ENCODE peak calls at places on chromosome 18, in five cellular contexts. One of them, this sample, is unnamed.

GRCh38 chr18:30486856-30487255 is 555.7 kb downstream of the DSC3 start:
- DNase-seq in HuH-7.5: no peak
- DNase-seq in midbrain: no peak
- DNase-seq in NB4: no peak
- DNase-seq in stimulated activated CD8-positive, alpha-beta memory T cell treated with anti-CD3 and anti-CD28 coated beads, Interleukin-7, amount 100 ng/mL, for 24 hours: no peak
- DNase-seq in this sample: no peak

GRCh38 chr18:55114856-55115255 is 155.6 kb upstream of the CCDC68 start:
- DNase-seq in HuH-7.5: no peak
- DNase-seq in midbrain: no peak
- DNase-seq in NB4: no peak
- DNase-seq in stimulated activated CD8-positive, alpha-beta memory T cell treated with anti-CD3 and anti-CD28 coated beads, Interleukin-7, amount 100 ng/mL, for 24 hours: no peak
- DNase-seq in this sample: no peak

GRCh38 chr18:10916387-10916786 is 233.0 kb downstream of the PIEZO2 start:
- DNase-seq in HuH-7.5: no peak
- DNase-seq in midbrain: no peak
- DNase-seq in NB4: no peak
- DNase-seq in stimulated activated CD8-positive, alpha-beta memory T cell treated with anti-CD3 and anti-CD28 coated beads, Interleukin-7, amount 100 ng/mL, for 24 hours: no peak
- DNase-seq in this sample: no peak

GRCh38 chr18:8794133-8794986 is 89.0 kb downstream of the MTCL1 start:
- DNase-seq in HuH-7.5: no peak
- DNase-seq in midbrain: no peak
- DNase-seq in NB4: no peak
- DNase-seq in stimulated activated CD8-positive, alpha-beta memory T cell treated with anti-CD3 and anti-CD28 coated beads, Interleukin-7, amount 100 ng/mL, for 24 hours: no peak
- DNase-seq in this sample: no peak

GRCh38 chr18:36947820-36948348 is 119.0 kb downstream of the KIAA1328 start:
- DNase-seq in HuH-7.5: no peak
- DNase-seq in midbrain: no peak
- DNase-seq in NB4: no peak
- DNase-seq in stimulated activated CD8-positive, alpha-beta memory T cell treated with anti-CD3 and anti-CD28 coated beads, Interleukin-7, amount 100 ng/mL, for 24 hours: no peak
- DNase-seq in this sample: no peak

GRCh38 chr18:50158866-50159653 is 35.9 kb downstream of the MYO5B start:
- DNase-seq in HuH-7.5: peak
- DNase-seq in midbrain: no peak
- DNase-seq in NB4: no peak
- DNase-seq in stimulated activated CD8-positive, alpha-beta memory T cell treated with anti-CD3 and anti-CD28 coated beads, Interleukin-7, amount 100 ng/mL, for 24 hours: no peak
- DNase-seq in this sample: no peak

GRCh38 chr18:754666-755065 is 42.2 kb upstream of the ENOSF1 start:
- DNase-seq in HuH-7.5: no peak
- DNase-seq in midbrain: no peak
- DNase-seq in NB4: no peak
- DNase-seq in stimulated activated CD8-positive, alpha-beta memory T cell treated with anti-CD3 and anti-CD28 coated beads, Interleukin-7, amount 100 ng/mL, for 24 hours: no peak
- DNase-seq in this sample: no peak

GRCh38 chr18:5721924-5722323 is 173.4 kb downstream of the TMEM200C start:
- DNase-seq in HuH-7.5: no peak
- DNase-seq in midbrain: no peak
- DNase-seq in NB4: no peak
- DNase-seq in stimulated activated CD8-positive, alpha-beta memory T cell treated with anti-CD3 and anti-CD28 coated beads, Interleukin-7, amount 100 ng/mL, for 24 hours: no peak
- DNase-seq in this sample: no peak

GRCh38 chr18:35971661-35972196 is 750 bp upstream of the RMP24 start:
- DNase-seq in HuH-7.5: no peak
- DNase-seq in midbrain: peak
- DNase-seq in NB4: no peak
- DNase-seq in stimulated activated CD8-positive, alpha-beta memory T cell treated with anti-CD3 and anti-CD28 coated beads, Interleukin-7, amount 100 ng/mL, for 24 hours: no peak
- DNase-seq in this sample: no peak

GRCh38 chr18:79795446-79795845 is 2.3 kb upstream of the KCNG2 start:
- DNase-seq in HuH-7.5: no peak
- DNase-seq in midbrain: no peak
- DNase-seq in NB4: no peak
- DNase-seq in stimulated activated CD8-positive, alpha-beta memory T cell treated with anti-CD3 and anti-CD28 coated beads, Interleukin-7, amount 100 ng/mL, for 24 hours: no peak
- DNase-seq in this sample: no peak

GRCh38 chr18:22767653-22768052 is 165.5 kb upstream of the RBBP8 start:
- DNase-seq in HuH-7.5: no peak
- DNase-seq in midbrain: no peak
- DNase-seq in NB4: no peak
- DNase-seq in stimulated activated CD8-positive, alpha-beta memory T cell treated with anti-CD3 and anti-CD28 coated beads, Interleukin-7, amount 100 ng/mL, for 24 hours: no peak
- DNase-seq in this sample: no peak

GRCh38 chr18:24432618-24433017 is 6.1 kb downstream of the IMPACT start:
- DNase-seq in HuH-7.5: no peak
- DNase-seq in midbrain: no peak
- DNase-seq in NB4: peak
- DNase-seq in stimulated activated CD8-positive, alpha-beta memory T cell treated with anti-CD3 and anti-CD28 coated beads, Interleukin-7, amount 100 ng/mL, for 24 hours: no peak
- DNase-seq in this sample: no peak

GRCh38 chr18:5393779-5394178 is 98.3 kb upstream of the ZBTB14 start:
- DNase-seq in HuH-7.5: no peak
- DNase-seq in midbrain: no peak
- DNase-seq in NB4: no peak
- DNase-seq in stimulated activated CD8-positive, alpha-beta memory T cell treated with anti-CD3 and anti-CD28 coated beads, Interleukin-7, amount 100 ng/mL, for 24 hours: no peak
- DNase-seq in this sample: no peak

GRCh38 chr18:48672671-48673340 is 134.0 kb downstream of the CTIF start:
- DNase-seq in HuH-7.5: no peak
- DNase-seq in midbrain: no peak
- DNase-seq in NB4: no peak
- DNase-seq in stimulated activated CD8-positive, alpha-beta memory T cell treated with anti-CD3 and anti-CD28 coated beads, Interleukin-7, amount 100 ng/mL, for 24 hours: no peak
- DNase-seq in this sample: no peak

GRCh38 chr18:48376406-48376805 is 32.8 kb downstream of the ZBTB7C start:
- DNase-seq in HuH-7.5: no peak
- DNase-seq in midbrain: no peak
- DNase-seq in NB4: no peak
- DNase-seq in stimulated activated CD8-positive, alpha-beta memory T cell treated with anti-CD3 and anti-CD28 coated beads, Interleukin-7, amount 100 ng/mL, for 24 hours: no peak
- DNase-seq in this sample: no peak

GRCh38 chr18:77046994-77047393 is 85.6 kb downstream of the MBP start:
- DNase-seq in HuH-7.5: no peak
- DNase-seq in midbrain: no peak
- DNase-seq in NB4: no peak
- DNase-seq in stimulated activated CD8-positive, alpha-beta memory T cell treated with anti-CD3 and anti-CD28 coated beads, Interleukin-7, amount 100 ng/mL, for 24 hours: no peak
- DNase-seq in this sample: no peak

GRCh38 chr18:55338955-55339662 is 248.9 kb downstream of the TCF4 start:
- DNase-seq in HuH-7.5: no peak
- DNase-seq in midbrain: no peak
- DNase-seq in NB4: peak
- DNase-seq in stimulated activated CD8-positive, alpha-beta memory T cell treated with anti-CD3 and anti-CD28 coated beads, Interleukin-7, amount 100 ng/mL, for 24 hours: no peak
- DNase-seq in this sample: no peak

GRCh38 chr18:55998071-55998522 is 410.1 kb upstream of the TCF4 start:
- DNase-seq in HuH-7.5: peak
- DNase-seq in midbrain: peak
- DNase-seq in NB4: no peak
- DNase-seq in stimulated activated CD8-positive, alpha-beta memory T cell treated with anti-CD3 and anti-CD28 coated beads, Interleukin-7, amount 100 ng/mL, for 24 hours: no peak
- DNase-seq in this sample: no peak

GRCh38 chr18:22470511-22471181 is 52.9 kb upstream of the CTAGE1 start:
- DNase-seq in HuH-7.5: no peak
- DNase-seq in midbrain: no peak
- DNase-seq in NB4: no peak
- DNase-seq in stimulated activated CD8-positive, alpha-beta memory T cell treated with anti-CD3 and anti-CD28 coated beads, Interleukin-7, amount 100 ng/mL, for 24 hours: no peak
- DNase-seq in this sample: no peak

GRCh38 chr18:48928787-48929186 is 22.0 kb downstream of the SMAD7 start:
- DNase-seq in HuH-7.5: no peak
- DNase-seq in midbrain: peak
- DNase-seq in NB4: peak
- DNase-seq in stimulated activated CD8-positive, alpha-beta memory T cell treated with anti-CD3 and anti-CD28 coated beads, Interleukin-7, amount 100 ng/mL, for 24 hours: peak
- DNase-seq in this sample: peak

GRCh38 chr18:80068571-80069272 is 34.5 kb downstream of the RBFA start:
- DNase-seq in HuH-7.5: no peak
- DNase-seq in midbrain: no peak
- DNase-seq in NB4: no peak
- DNase-seq in stimulated activated CD8-positive, alpha-beta memory T cell treated with anti-CD3 and anti-CD28 coated beads, Interleukin-7, amount 100 ng/mL, for 24 hours: no peak
- DNase-seq in this sample: no peak

GRCh38 chr18:74508821-74509225 is 12.7 kb downstream of the CNDP2 start:
- DNase-seq in HuH-7.5: no peak
- DNase-seq in midbrain: no peak
- DNase-seq in NB4: no peak
- DNase-seq in stimulated activated CD8-positive, alpha-beta memory T cell treated with anti-CD3 and anti-CD28 coated beads, Interleukin-7, amount 100 ng/mL, for 24 hours: no peak
- DNase-seq in this sample: no peak

GRCh38 chr18:23626451-23627279 is 36.0 kb downstream of the ANKRD29 start:
- DNase-seq in HuH-7.5: no peak
- DNase-seq in midbrain: no peak
- DNase-seq in NB4: no peak
- DNase-seq in stimulated activated CD8-positive, alpha-beta memory T cell treated with anti-CD3 and anti-CD28 coated beads, Interleukin-7, amount 100 ng/mL, for 24 hours: no peak
- DNase-seq in this sample: no peak

GRCh38 chr18:22710628-22711380 is 222.3 kb upstream of the RBBP8 start:
- DNase-seq in HuH-7.5: peak
- DNase-seq in midbrain: no peak
- DNase-seq in NB4: no peak
- DNase-seq in stimulated activated CD8-positive, alpha-beta memory T cell treated with anti-CD3 and anti-CD28 coated beads, Interleukin-7, amount 100 ng/mL, for 24 hours: no peak
- DNase-seq in this sample: no peak

GRCh38 chr18:28087173-28087563 is 89.8 kb downstream of the CDH2 start:
- DNase-seq in HuH-7.5: no peak
- DNase-seq in midbrain: peak
- DNase-seq in NB4: no peak
- DNase-seq in stimulated activated CD8-positive, alpha-beta memory T cell treated with anti-CD3 and anti-CD28 coated beads, Interleukin-7, amount 100 ng/mL, for 24 hours: no peak
- DNase-seq in this sample: no peak

GRCh38 chr18:62531078-62531477 is 8.3 kb downstream of the ZCCHC2 start:
- DNase-seq in HuH-7.5: no peak
- DNase-seq in midbrain: no peak
- DNase-seq in NB4: no peak
- DNase-seq in stimulated activated CD8-positive, alpha-beta memory T cell treated with anti-CD3 and anti-CD28 coated beads, Interleukin-7, amount 100 ng/mL, for 24 hours: no peak
- DNase-seq in this sample: no peak

GRCh38 chr18:59912007-59912550 is 12.3 kb downstream of the PMAIP1 start:
- DNase-seq in HuH-7.5: no peak
- DNase-seq in midbrain: no peak
- DNase-seq in NB4: no peak
- DNase-seq in stimulated activated CD8-positive, alpha-beta memory T cell treated with anti-CD3 and anti-CD28 coated beads, Interleukin-7, amount 100 ng/mL, for 24 hours: no peak
- DNase-seq in this sample: no peak

GRCh38 chr18:46211816-46212215 is 107.6 kb downstream of the HAUS1 start:
- DNase-seq in HuH-7.5: no peak
- DNase-seq in midbrain: no peak
- DNase-seq in NB4: no peak
- DNase-seq in stimulated activated CD8-positive, alpha-beta memory T cell treated with anti-CD3 and anti-CD28 coated beads, Interleukin-7, amount 100 ng/mL, for 24 hours: no peak
- DNase-seq in this sample: no peak

GRCh38 chr18:53687002-53687401 is 537.5 kb downstream of the MBD2 start:
- DNase-seq in HuH-7.5: no peak
- DNase-seq in midbrain: no peak
- DNase-seq in NB4: no peak
- DNase-seq in stimulated activated CD8-positive, alpha-beta memory T cell treated with anti-CD3 and anti-CD28 coated beads, Interleukin-7, amount 100 ng/mL, for 24 hours: no peak
- DNase-seq in this sample: no peak

GRCh38 chr18:29874519-29875098 is 1167.9 kb downstream of the DSC3 start:
- DNase-seq in HuH-7.5: peak
- DNase-seq in midbrain: peak
- DNase-seq in NB4: peak
- DNase-seq in stimulated activated CD8-positive, alpha-beta memory T cell treated with anti-CD3 and anti-CD28 coated beads, Interleukin-7, amount 100 ng/mL, for 24 hours: no peak
- DNase-seq in this sample: no peak

GRCh38 chr18:61350578-61350977 is 17.3 kb downstream of the CDH20 start:
- DNase-seq in HuH-7.5: no peak
- DNase-seq in midbrain: no peak
- DNase-seq in NB4: no peak
- DNase-seq in stimulated activated CD8-positive, alpha-beta memory T cell treated with anti-CD3 and anti-CD28 coated beads, Interleukin-7, amount 100 ng/mL, for 24 hours: no peak
- DNase-seq in this sample: no peak

GRCh38 chr18:55053976-55054375 is 94.7 kb upstream of the CCDC68 start:
- DNase-seq in HuH-7.5: no peak
- DNase-seq in midbrain: no peak
- DNase-seq in NB4: no peak
- DNase-seq in stimulated activated CD8-positive, alpha-beta memory T cell treated with anti-CD3 and anti-CD28 coated beads, Interleukin-7, amount 100 ng/mL, for 24 hours: no peak
- DNase-seq in this sample: no peak